ENCODE peak calls at places on chromosomes 4 and X, in four cellular contexts. X is epithelial cell of proximal tubule, U is non-pigmented ciliary epithelial cell, Z is mesothelial cell of epicardium. G is an unnamed sample.

GRCh38 chr4:158904815-158905214 is 136.0 kb downstream of the FNIP2 start:
- DNase-seq in Z (no peak), U (no peak), X (no peak), G (no peak)

GRCh38 chr4:53280846-53281245 is 85.0 kb downstream of the SCFD2 start:
- DNase-seq in U (no peak), X (no peak), Z (no peak), G (no peak)

GRCh38 chr4:189021831-189022230 is 882.6 kb downstream of the TRIML1 start:
- DNase-seq in U (no peak), Z (no peak), X (no peak), G (no peak)

GRCh38 chrX:134625315-134625718 is 33.0 kb downstream of the PLAC1 start:
- DNase-seq in U (no peak), Z (no peak), X (no peak), G (no peak)

GRCh38 chr4:109157205-109157604 is 145.3 kb downstream of the COL25A1 start:
- DNase-seq in U (no peak), Z (no peak), X (no peak), G (no peak)

GRCh38 chr4:89898304-89898716 is 3.7 kb downstream of the MMRN1 start:
- DNase-seq in Z (no peak), U (no peak), X (no peak), G (no peak)

GRCh38 chrX:104098151-104098808 is 14.0 kb upstream of the ZCCHC18 start:
- DNase-seq in X (peak), Z (no peak), U (no peak), G (peak)

GRCh38 chrX:150704030-150704613 is 10.9 kb downstream of the MTMR1 start:
- DNase-seq in Z (no peak), U (peak), X (no peak), G (no peak)

GRCh38 chr4:8228319-8229250 is 29.5 kb downstream of the SH3TC1 start:
- DNase-seq in U (peak), X (peak), Z (no peak), G (peak)

GRCh38 chr4:5722328-5722727 is 11.3 kb downstream of the EVC start:
- DNase-seq in Z (no peak), X (peak), U (no peak), G (peak)

GRCh38 chr4:16466581-16466980 is 240.3 kb upstream of the TAPT1 start:
- DNase-seq in X (no peak), Z (no peak), U (no peak), G (no peak)

GRCh38 chrX:46610070-46610658 is 36.6 kb downstream of the CHST7 start:
- DNase-seq in X (no peak), U (no peak), Z (no peak), G (no peak)

GRCh38 chr4:149638073-149638472 is 177.6 kb downstream of the IQCM start:
- DNase-seq in X (no peak), U (peak), Z (no peak), G (no peak)

GRCh38 chrX:42673411-42673810 is 104.6 kb downstream of the PPP1R2C start:
- DNase-seq in Z (no peak), U (no peak), X (no peak), G (no peak)

GRCh38 chr4:48470570-48470969 is 12.6 kb upstream of the SLC10A4 start:
- DNase-seq in Z (no peak), U (no peak), X (no peak), G (peak)

G was measured in kidney epithelial cell.